ENCODE peak calls at places on chromosomes 12 and 14, in seven cellular contexts. R is SK-N-SH, F is endothelial cell of umbilical vein, U is HCT116, Z is H1, I is GM12878, D is HepG2. L is an unnamed sample.

GRCh38 chr14:95057851-95058250 is 99.5 kb downstream of the DICER1 start:
- DNase-seq in R (no peak), F (no peak), U (no peak), Z (no peak), I (no peak), D (no peak), L (no peak)

GRCh38 chr14:58272589-58273372 is 25.6 kb upstream of the ARID4A start:
- DNase-seq in R (no peak), F (peak; percentile 29), U (no peak), Z (no peak), I (no peak), D (peak; percentile 98), L (peak; percentile 24)

GRCh38 chr12:1217191-1217949 is 226.3 kb downstream of the ERC1 start:
- DNase-seq in R (peak; percentile 6), F (peak; percentile 89), U (no peak), Z (no peak), I (no peak), D (no peak), L (no peak)

GRCh38 chr12:95548539-95549391 is 2.5 kb downstream of the USP44 start:
- DNase-seq in R (peak; percentile 98), F (peak; percentile 49), U (no peak), Z (peak; percentile 83), I (no peak), D (no peak), L (peak; percentile 82)

GRCh38 chr14:53411110-53411509 is 258.0 kb upstream of the DDHD1 start:
- DNase-seq in R (no peak), F (no peak), U (no peak), Z (no peak), I (no peak), D (no peak), L (no peak)

GRCh38 chr12:90229771-90230170 is 521.1 kb upstream of the ATP2B1 start:
- DNase-seq in R (no peak), F (peak; percentile 92), U (no peak), Z (no peak), I (no peak), D (no peak), L (peak; percentile 68)

GRCh38 chr14:72665259-72665658 is 228.6 kb downstream of the DPF3 start:
- DNase-seq in R (no peak), F (peak; percentile 97), U (peak; percentile 36), Z (no peak), I (no peak), D (peak; percentile 7), L (no peak)

GRCh38 chr12:1034726-1035457 is 43.9 kb downstream of the ERC1 start:
- DNase-seq in R (no peak), F (no peak), U (no peak), Z (no peak), I (no peak), D (no peak), L (no peak)

GRCh38 chr14:96192049-96192448 is 12.6 kb upstream of the BDKRB2 start:
- DNase-seq in R (no peak), F (no peak), U (no peak), Z (no peak), I (no peak), D (no peak), L (no peak)

GRCh38 chr14:24059841-24060388 is 8.1 kb downstream of the CARMIL3 start:
- DNase-seq in R (peak; percentile 5), F (no peak), U (no peak), Z (no peak), I (no peak), D (no peak), L (no peak)

GRCh38 chr12:127293507-127294310 is 973.3 kb upstream of the TMEM132C start:
- DNase-seq in R (peak; percentile 63), F (no peak), U (peak; percentile 50), Z (peak; percentile 87), I (no peak), D (no peak), L (peak; percentile 63)

GRCh38 chr12:102478416-102479098 is 1.8 kb downstream of the IGF1 start:
- DNase-seq in R (no peak), F (no peak), U (no peak), Z (no peak), I (peak; percentile 82), D (no peak), L (peak; percentile 62)

GRCh38 chr12:50545783-50546182 is 41.0 kb downstream of the DIP2B start:
- DNase-seq in R (no peak), F (peak; percentile 19), U (no peak), Z (no peak), I (no peak), D (no peak), L (no peak)

GRCh38 chr12:93689076-93689834 is 12.1 kb downstream of the CRADD start:
- DNase-seq in R (no peak), F (no peak), U (no peak), Z (no peak), I (no peak), D (no peak), L (no peak)

GRCh38 chr14:77303417-77304156 is 17.1 kb downstream of the POMT2 start:
- DNase-seq in R (no peak), F (peak; percentile 96), U (peak; percentile 54), Z (no peak), I (no peak), D (peak; percentile 89), L (no peak)

GRCh38 chr14:93984070-93984469 is 7.7 kb upstream of the ASB2 start:
- DNase-seq in R (no peak), F (no peak), U (no peak), Z (no peak), I (no peak), D (no peak), L (peak; percentile 25)

GRCh38 chr14:40188006-40188405 is 755.8 kb upstream of the FBXO33 start:
- DNase-seq in R (no peak), F (no peak), U (no peak), Z (no peak), I (no peak), D (no peak), L (no peak)

GRCh38 chr12:90167501-90167900 is 458.9 kb upstream of the ATP2B1 start:
- DNase-seq in R (no peak), F (no peak), U (no peak), Z (no peak), I (no peak), D (no peak), L (no peak)

GRCh38 chr14:54686219-54686870 is 119.4 kb downstream of the SAMD4A start:
- DNase-seq in R (no peak), F (peak; percentile 96), U (no peak), Z (no peak), I (no peak), D (no peak), L (no peak)

GRCh38 chr14:68513838-68514610 is 278.8 kb downstream of the ZFP36L1 start:
- DNase-seq in R (no peak), F (no peak), U (no peak), Z (peak; percentile 19), I (peak; percentile 92), D (no peak), L (no peak)

GRCh38 chr12:1907652-1908611 is 10.5 kb downstream of the CACNA2D4 start:
- DNase-seq in R (no peak), F (peak; percentile 6), U (no peak), Z (peak; percentile 42), I (no peak), D (no peak), L (no peak)

DNA sequence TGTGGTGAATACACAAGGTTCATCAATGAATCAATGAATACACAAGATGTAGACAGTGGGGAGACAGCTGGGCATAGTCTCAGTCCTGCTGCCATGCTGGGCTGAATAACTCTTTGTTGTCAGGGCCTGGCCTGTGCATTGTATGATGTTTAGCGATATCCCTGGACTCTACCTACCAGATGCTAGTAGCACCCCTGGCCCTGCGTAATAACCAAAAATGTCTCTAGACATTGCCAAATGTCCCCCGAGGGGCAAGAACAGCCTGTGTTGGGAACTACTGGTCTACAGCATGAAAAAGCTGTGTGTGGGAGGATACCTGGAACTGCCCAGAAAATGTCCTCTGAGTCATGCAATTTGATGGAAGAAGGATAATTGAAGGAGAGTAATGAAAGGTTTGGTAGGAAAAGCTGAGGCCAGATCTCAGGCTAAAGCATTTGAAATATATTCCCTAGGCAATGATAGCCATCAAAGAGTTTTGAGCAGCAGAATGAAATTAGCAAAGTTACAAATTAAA is 128.2 kb downstream of the TMEM30B start:
- DNase-seq in R (no peak), F (no peak), U (no peak), Z (no peak), I (no peak), D (peak; percentile 23), L (no peak)
- H2AFZ ChIP-seq in R (peak overlapping the region; percentile 5), F (no peak overlapping the region), U (peak overlapping the region; percentile 46), Z (no peak overlapping the region), I (no peak overlapping the region), D (no peak overlapping the region), L (peak overlapping the region; percentile 30)

DNA sequence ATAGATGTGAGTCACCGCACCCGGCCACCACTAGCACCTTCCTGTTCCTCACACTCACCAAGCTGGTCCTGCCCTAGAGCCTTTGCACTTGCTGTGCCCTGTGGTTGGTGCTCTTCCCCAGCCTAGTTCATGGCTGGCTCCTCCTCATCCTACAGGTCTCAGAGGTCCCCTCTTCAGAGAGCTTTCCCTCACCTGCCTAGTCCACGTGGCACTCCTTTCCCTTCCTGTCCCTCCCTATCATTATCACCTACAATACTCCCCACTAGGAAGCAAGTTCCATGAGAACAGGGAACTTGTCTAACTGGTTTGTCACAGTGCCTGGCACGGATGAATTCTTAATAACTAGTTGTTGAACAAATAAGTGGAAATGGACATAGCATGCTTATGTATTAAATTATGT is 24.0 kb upstream of the TMED10 start:
- DNase-seq in R (no peak), F (no peak), U (peak; percentile 70), Z (no peak), I (no peak), D (no peak), L (no peak)
- TF ChIP-seq POLR2AphosphoS5 in R (no peak), F (no peak), U (no peak), Z (no peak), I (no peak), D (no peak), L (no peak)

DNA sequence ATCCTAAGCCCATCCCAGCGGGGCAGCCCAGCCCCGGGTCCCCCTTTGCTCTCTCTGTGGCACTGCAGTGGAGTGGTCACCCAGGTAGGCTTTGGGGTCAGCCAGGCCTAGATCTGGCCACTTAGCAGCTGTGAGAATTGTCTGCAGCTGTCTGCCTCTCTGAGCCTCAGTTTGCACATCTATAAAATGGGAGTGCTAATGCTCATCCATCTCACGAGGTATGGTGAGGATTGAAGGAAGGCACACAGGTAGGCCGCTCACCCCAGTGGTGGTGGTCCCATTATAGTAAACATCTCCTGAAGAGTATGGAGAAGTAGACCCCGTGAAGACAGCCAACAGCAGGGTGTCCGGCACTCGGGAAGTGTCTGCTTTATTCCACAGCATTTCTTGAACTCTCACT is 9.2 kb downstream of the FOXN4 start:
- DNase-seq in R (no peak), F (no peak), U (no peak), Z (no peak), I (no peak), D (no peak), L (no peak)
- H4K20me1 ChIP-seq in R (no peaks in the 10 kb centered on the region), F (no peaks in the 10 kb centered on the region), U (no peaks in the 10 kb centered on the region), Z (peaks cover 2% of the 10 kb centered on the region), I (no peaks in the 10 kb centered on the region), D (no peaks in the 10 kb centered on the region), L (no peaks in the 10 kb centered on the region)

DNA sequence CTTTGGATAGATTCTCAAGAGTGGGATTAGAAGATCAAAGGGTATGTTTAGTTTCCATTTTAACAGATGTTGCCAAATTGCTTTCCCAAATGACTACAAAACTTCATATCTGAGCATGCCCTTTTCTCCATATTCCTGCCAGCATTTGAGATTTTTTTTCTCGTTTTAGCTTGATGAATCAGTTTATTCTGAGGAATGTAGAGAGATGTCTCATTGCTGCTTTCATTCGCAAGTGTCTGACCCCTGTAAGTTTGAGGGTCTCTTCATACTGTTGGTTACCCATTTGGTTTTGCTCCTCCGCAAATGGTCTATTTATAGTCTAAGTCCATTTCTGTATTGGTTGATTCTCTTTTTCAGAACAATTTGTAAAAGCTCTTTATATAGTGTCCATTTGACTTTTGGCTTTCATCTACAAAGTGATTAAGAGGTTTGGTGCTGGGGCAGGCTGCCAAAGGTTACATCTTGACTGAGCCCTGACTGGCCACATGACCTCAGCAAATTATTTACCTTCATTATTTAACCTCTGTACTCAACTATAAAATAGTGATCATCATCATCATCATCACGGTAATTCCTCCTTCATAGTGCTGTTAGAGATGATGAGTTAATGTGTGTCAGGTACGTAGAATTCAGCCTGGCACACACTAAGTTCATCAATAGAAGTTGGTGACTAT is 33.6 kb downstream of the HCAR2 start:
- DNase-seq in R (no peak), F (no peak), U (no peak), Z (no peak), I (no peak), D (no peak), L (no peak)
- H2AFZ ChIP-seq in R (no peak overlapping the region), F (no peak overlapping the region), U (no peak overlapping the region), Z (no peak overlapping the region), I (no peak overlapping the region), D (no peak overlapping the region), L (no peak overlapping the region)

L was measured in GM23338.